ENCODE peak calls at places on chromosomes 12 and 14, in six cellular contexts. A is left cardiac atrium, M is AG08395, F is AG09309, Y is HTR-8/SVneo, X is A673. L is an unnamed sample.

GRCh38 chr14:27929823-27930347 is 836.7 kb upstream of the FOXG1 start:
- DNase-seq in A (no peak), M (no peak), F (no peak), Y (no peak), X (peak; percentile 2), L (no peak)

GRCh38 chr12:39795481-39795880 is 175.9 kb upstream of the ABCD2 start:
- DNase-seq in A (no peak), M (no peak), F (no peak), Y (no peak), X (no peak), L (no peak)

GRCh38 chr12:64670039-64670438 is 59.7 kb downstream of the RASSF3 start:
- DNase-seq in A (no peak), M (no peak), F (no peak), Y (no peak), X (no peak), L (no peak)

GRCh38 chr12:83114042-83114441 is 427.3 kb downstream of the TMTC2 start:
- DNase-seq in A (no peak), M (no peak), F (no peak), Y (no peak), X (peak; percentile 11), L (peak; percentile 64)

GRCh38 chr12:55072093-55072492 is 52.3 kb downstream of the NEUROD4 start:
- DNase-seq in A (peak; percentile 39), M (no peak), F (no peak), Y (no peak), X (peak; percentile 50), L (no peak)

GRCh38 chr14:104227806-104228205 is 89.4 kb downstream of the KIF26A start:
- DNase-seq in A (no peak), M (no peak), F (no peak), Y (no peak), X (no peak), L (no peak)

GRCh38 chr14:102512713-102513373 is 3.3 kb upstream of the ANKRD9 start:
- DNase-seq in A (no peak), M (no peak), F (no peak), Y (no peak), X (no peak), L (no peak)

GRCh38 chr12:8665729-8666128 is 3.1 kb upstream of the MFAP5 start:
- DNase-seq in A (no peak), M (no peak), F (peak; percentile 60), Y (no peak), X (no peak), L (no peak)

GRCh38 chr12:85779768-85780167 is 56.4 kb downstream of the RASSF9 start:
- DNase-seq in A (no peak), M (no peak), F (no peak), Y (no peak), X (peak; percentile 50), L (no peak)

GRCh38 chr12:130220361-130220760 is 58.1 kb downstream of the FZD10 start:
- DNase-seq in A (no peak), M (no peak), F (no peak), Y (no peak), X (no peak), L (no peak)

GRCh38 chr12:123388948-123389559 is 5.1 kb downstream of the KMT5A start:
- DNase-seq in A (no peak), M (no peak), F (no peak), Y (no peak), X (peak; percentile 23), L (no peak)

GRCh38 chr14:53365516-53366130 is 212.5 kb upstream of the DDHD1 start:
- DNase-seq in A (no peak), M (no peak), F (no peak), Y (no peak), X (no peak), L (no peak)

GRCh38 chr14:37559386-37559785 is 35.7 kb downstream of the FOXA1 start:
- DNase-seq in A (no peak), M (no peak), F (no peak), Y (no peak), X (no peak), L (no peak)

GRCh38 chr12:109092484-109093021 is 719 bp downstream of the ALKBH2 start:
- DNase-seq in A (no peak), M (no peak), F (no peak), Y (no peak), X (peak; percentile 28), L (no peak)

GRCh38 chr12:6089041-6089823 is 35.2 kb downstream of the VWF start:
- DNase-seq in A (no peak), M (no peak), F (no peak), Y (no peak), X (no peak), L (no peak)

GRCh38 chr14:48373993-48374392 is 698.6 kb upstream of the MDGA2 start:
- DNase-seq in A (no peak), M (no peak), F (no peak), Y (peak; percentile 23), X (no peak), L (no peak)

GRCh38 chr14:102994689-102995088 is 62.7 kb downstream of the CDC42BPB start:
- DNase-seq in A (no peak), M (no peak), F (no peak), Y (no peak), X (no peak), L (no peak)

GRCh38 chr12:115341442-115341841 is 657.5 kb upstream of the TBX3 start:
- DNase-seq in A (peak; percentile 79), M (peak; percentile 96), F (peak; percentile 91), Y (peak; percentile 81), X (peak; percentile 28), L (peak; percentile 78)

GRCh38 chr12:126936181-126936851 is 1330.7 kb upstream of the TMEM132C start:
- DNase-seq in A (peak; percentile 68), M (peak; percentile 3), F (no peak), Y (no peak), X (peak; percentile 70), L (no peak)

GRCh38 chr12:120142231-120142877 is 25.8 kb upstream of the RAB35 start:
- DNase-seq in A (no peak), M (no peak), F (no peak), Y (no peak), X (no peak), L (no peak)